ENCODE peak calls at places on chromosomes 2 and 18, in eight cellular contexts. N, I, T, O, Y, P, H and Q are unnamed samples.
A peak's percentile ranks its signal among the peaks of the same experiment; 100 is the strongest.

GRCh38 chr2:29703336-29703735 is 218.1 kb downstream of the ALK start:
- DNase-seq in Y (no peak), P (no peak), I (no peak), N (no peak), O (no peak), T (no peak), H (no peak), Q (no peak)

GRCh38 chr2:184566716-184567115 is 31.6 kb upstream of the ZNF804A start:
- DNase-seq in H (no peak), O (no peak), N (no peak), P (no peak), Y (no peak), I (no peak), T (no peak), Q (no peak)

GRCh38 chr2:215921884-215922283 is 91.5 kb downstream of the MREG start:
- DNase-seq in O (peak; percentile 52), I (peak; percentile 23), T (no peak), P (no peak), N (no peak), H (no peak), Y (no peak), Q (no peak)

GRCh38 chr2:44075536-44075935 is 79.7 kb upstream of the LRPPRC start:
- DNase-seq in H (no peak), I (no peak), P (no peak), Y (no peak), O (peak; percentile 54), N (no peak), T (no peak), Q (peak; percentile 92)

GRCh38 chr18:58061349-58061748 is 17.3 kb downstream of the NEDD4L start:
- DNase-seq in T (no peak), P (no peak), H (no peak), I (no peak), N (no peak), O (no peak), Y (no peak), Q (no peak)

GRCh38 chr2:181991171-181991885 is 5.7 kb downstream of the PPP1R1C start:
- DNase-seq in H (no peak), Y (no peak), I (no peak), T (peak; percentile 44), O (no peak), N (peak; percentile 25), P (no peak), Q (no peak)

GRCh38 chr2:26344581-26345283 is 1.2 kb upstream of the SELENOI start:
- DNase-seq in N (no peak), Y (peak; percentile 37), T (no peak), I (peak; percentile 38), H (no peak), P (peak; percentile 8), O (no peak), Q (no peak)

GRCh38 chr2:65465857-65466256 is 33.5 kb upstream of the SPRED2 start:
- DNase-seq in O (no peak), H (no peak), I (no peak), P (no peak), Y (no peak), T (no peak), N (no peak), Q (no peak)

GRCh38 chr2:236706288-236706687 is 136.7 kb downstream of the ACKR3 start:
- DNase-seq in P (no peak), I (peak; percentile 73), T (no peak), H (no peak), O (no peak), Y (peak; percentile 66), N (no peak), Q (peak; percentile 30)

GRCh38 chr2:165440367-165440766 is 29.1 kb upstream of the CSRNP3 start:
- DNase-seq in H (no peak), I (no peak), T (no peak), Y (peak; percentile 12), N (no peak), O (peak; percentile 83), P (no peak), Q (no peak)

GRCh38 chr2:47074691-47075090 is 80.4 kb downstream of the STPG4 start:
- DNase-seq in H (no peak), P (no peak), O (no peak), Y (no peak), N (no peak), T (no peak), I (no peak), Q (no peak)

GRCh38 chr2:101041413-101041812 is 39.3 kb downstream of the RPL31 start:
- DNase-seq in N (no peak), T (no peak), Y (no peak), H (no peak), O (no peak), P (no peak), I (no peak), Q (no peak)

GRCh38 chr2:102726128-102727087 is 35.4 kb upstream of the TMEM182 start:
- DNase-seq in I (no peak), O (no peak), P (no peak), Y (no peak), H (no peak), T (no peak), N (no peak), Q (no peak)

GRCh38 chr2:105114551-105114950 is 76.7 kb downstream of the MRPS9 start:
- DNase-seq in Y (peak; percentile 65), O (peak; percentile 48), I (no peak), T (peak; percentile 75), N (no peak), H (no peak), P (peak; percentile 21), Q (peak; percentile 75)

GRCh38 chr18:39841133-39842041 is 2113.6 kb upstream of the PIK3C3 start:
- DNase-seq in O (peak; percentile 14), I (no peak), Y (peak; percentile 82), P (no peak), H (no peak), N (no peak), T (no peak), Q (peak; percentile 84)

GRCh38 chr2:8513601-8514273 is 168.1 kb upstream of the ID2 start:
- DNase-seq in N (no peak), P (no peak), H (no peak), O (no peak), T (no peak), I (no peak), Y (no peak), Q (no peak)

GRCh38 chr2:191571163-191571769 is 106.7 kb upstream of the NABP1 start:
- DNase-seq in P (peak; percentile 33), I (no peak), T (peak; percentile 35), Y (no peak), H (no peak), N (no peak), O (peak; percentile 49), Q (no peak)

GRCh38 chr2:43105586-43106562 is 120.5 kb downstream of the ZFP36L2 start:
- DNase-seq in I (no peak), O (no peak), H (no peak), Y (no peak), T (peak; percentile 77), P (no peak), N (no peak), Q (no peak)

GRCh38 chr2:152200562-152201465 is 25.3 kb upstream of the STAM2 start:
- DNase-seq in I (peak; percentile 85), N (no peak), Y (no peak), H (peak; percentile 5), O (peak; percentile 78), P (no peak), T (no peak), Q (no peak)

GRCh38 chr2:144183744-144184143 is 336.2 kb downstream of the ZEB2 start:
- DNase-seq in Y (no peak), T (peak; percentile 21), I (no peak), N (no peak), O (peak; percentile 83), H (peak; percentile 52), P (peak; percentile 80), Q (no peak)

GRCh38 chr2:64453710-64454315 is at the start of gene LGALSL:
- DNase-seq in Y (peak; percentile 12), O (no peak), I (peak; percentile 88), P (no peak), N (peak; percentile 67), T (peak; percentile 92), H (peak; percentile 26), Q (peak; percentile 83)